ENCODE peak calls at places on chromosomes 6 and 20, in eight cellular contexts. M is astrocyte of the cerebellum, I is osteocyte, U is neural crest cell, J is fibroblast of mammary gland, X is AG04450, D is endothelial cell, P is sigmoid colon. L is an unnamed sample.

GRCh38 chr6:108699290-108700041 is 138.7 kb downstream of the FOXO3 start:
- DNase-seq in M (no peak), I (no peak), U (no peak), J (no peak), X (no peak), D (no peak), P (no peak), L (peak)

GRCh38 chr6:168363302-168363701 is 43.7 kb upstream of the DACT2 start:
- DNase-seq in M (no peak), I (no peak), U (no peak), J (no peak), X (no peak), D (no peak), P (peak), L (no peak)

GRCh38 chr20:34680586-34680985 is 3.7 kb upstream of the PIGU start:
- DNase-seq in M (no peak), I (no peak), U (no peak), J (peak), X (no peak), D (no peak), P (no peak), L (no peak)

GRCh38 chr20:46226602-46227001 is 81.7 kb downstream of the CDH22 start:
- DNase-seq in M (no peak), I (no peak), U (no peak), J (peak), X (no peak), D (no peak), P (no peak), L (no peak)

GRCh38 chr6:150994026-150994425 is 128.5 kb downstream of the MTHFD1L start:
- DNase-seq in M (no peak), I (no peak), U (no peak), J (no peak), X (no peak), D (no peak), P (no peak), L (no peak)

GRCh38 chr6:5205877-5206840 is 54.6 kb downstream of the LYRM4 start:
- DNase-seq in M (peak), I (no peak), U (no peak), J (no peak), X (no peak), D (no peak), P (peak), L (peak)

GRCh38 chr20:61719691-61720347 is 345.9 kb downstream of the TAF4 start:
- DNase-seq in M (no peak), I (no peak), U (no peak), J (no peak), X (no peak), D (no peak), P (no peak), L (no peak)

GRCh38 chr6:33985333-33985751 is 160.5 kb downstream of the GRM4 start:
- DNase-seq in M (no peak), I (peak), U (no peak), J (no peak), X (no peak), D (no peak), P (no peak), L (no peak)

GRCh38 chr20:25072226-25072811 is 9.6 kb downstream of the VSX1 start:
- DNase-seq in M (no peak), I (peak), U (no peak), J (no peak), X (no peak), D (peak), P (no peak), L (no peak)

GRCh38 chr6:4281341-4282293 is 146.2 kb upstream of the ECI2 start:
- DNase-seq in M (peak), I (no peak), U (peak), J (peak), X (no peak), D (peak), P (peak), L (peak)

GRCh38 chr20:47817573-47817972 is 32.3 kb upstream of the SULF2 start:
- DNase-seq in M (no peak), I (no peak), U (no peak), J (no peak), X (no peak), D (no peak), P (no peak), L (no peak)

GRCh38 chr6:104201557-104201956 is 658.2 kb downstream of the HACE1 start:
- DNase-seq in M (no peak), I (no peak), U (no peak), J (no peak), X (no peak), D (no peak), P (no peak), L (no peak)

GRCh38 chr6:6806793-6807518 is 218.4 kb downstream of the LY86 start:
- DNase-seq in M (no peak), I (no peak), U (no peak), J (no peak), X (no peak), D (no peak), P (peak), L (no peak)

GRCh38 chr6:167161895-167162467 is 4.2 kb upstream of the GPR31 start:
- DNase-seq in M (no peak), I (no peak), U (no peak), J (no peak), X (no peak), D (no peak), P (no peak), L (no peak)

GRCh38 chr20:58081842-58082241 is 146.6 kb downstream of the ANKRD60 start:
- DNase-seq in M (peak), I (no peak), U (no peak), J (peak), X (no peak), D (no peak), P (no peak), L (no peak)

GRCh38 chr6:85419046-85419759 is 30.7 kb upstream of the NT5E start:
- DNase-seq in M (no peak), I (no peak), U (no peak), J (no peak), X (no peak), D (no peak), P (no peak), L (no peak)

GRCh38 chr6:90222724-90223198 is 73.9 kb downstream of the BACH2 start:
- DNase-seq in M (no peak), I (no peak), U (no peak), J (peak), X (no peak), D (no peak), P (no peak), L (no peak)

GRCh38 chr6:116102856-116103255 is 2.2 kb downstream of the NT5DC1 start:
- DNase-seq in M (no peak), I (no peak), U (no peak), J (no peak), X (no peak), D (no peak), P (no peak), L (no peak)

GRCh38 chr6:131916847-131917246 is 34.3 kb downstream of the CCN2 start:
- DNase-seq in M (no peak), I (no peak), U (no peak), J (no peak), X (no peak), D (no peak), P (no peak), L (no peak)

GRCh38 chr20:24746351-24746685 is 202.8 kb upstream of the CST7 start:
- DNase-seq in M (no peak), I (peak), U (no peak), J (no peak), X (no peak), D (no peak), P (no peak), L (no peak)

GRCh38 chr6:33676416-33677152 is 34.9 kb downstream of the UQCC2 start:
- DNase-seq in M (no peak), I (no peak), U (no peak), J (no peak), X (no peak), D (no peak), P (no peak), L (no peak)

GRCh38 chr20:58233393-58233792 is 4.9 kb upstream of the ANKRD60 start:
- DNase-seq in M (no peak), I (peak), U (no peak), J (no peak), X (no peak), D (no peak), P (no peak), L (no peak)

GRCh38 chr6:138250513-138251247 is 32.4 kb upstream of the PBOV1 start:
- DNase-seq in M (peak), I (peak), U (no peak), J (peak), X (no peak), D (no peak), P (no peak), L (no peak)

GRCh38 chr6:88349511-88349910 is 183.4 kb upstream of the CNR1 start:
- DNase-seq in M (peak), I (no peak), U (no peak), J (peak), X (no peak), D (no peak), P (no peak), L (no peak)

GRCh38 chr20:52230406-52230805 is 38.8 kb upstream of the ZFP64 start:
- DNase-seq in M (no peak), I (no peak), U (no peak), J (peak), X (no peak), D (no peak), P (no peak), L (no peak)

GRCh38 chr6:160793652-160794051 is 91.6 kb downstream of the PLG start:
- DNase-seq in M (no peak), I (no peak), U (no peak), J (no peak), X (no peak), D (no peak), P (no peak), L (no peak)

GRCh38 chr6:113586966-113587699 is 270.0 kb upstream of the MARCKS start:
- DNase-seq in M (no peak), I (no peak), U (peak), J (no peak), X (no peak), D (no peak), P (no peak), L (no peak)

GRCh38 chr20:40009542-40009941 is 679.5 kb downstream of the MAFB start:
- DNase-seq in M (no peak), I (no peak), U (no peak), J (peak), X (no peak), D (no peak), P (no peak), L (no peak)

GRCh38 chr6:97963148-97963680 is 680.2 kb upstream of the MMS22L start:
- DNase-seq in M (peak), I (no peak), U (no peak), J (no peak), X (no peak), D (no peak), P (no peak), L (no peak)

GRCh38 chr6:38259736-38260135 is 380.0 kb downstream of the BTBD9 start:
- DNase-seq in M (no peak), I (no peak), U (no peak), J (peak), X (no peak), D (no peak), P (no peak), L (no peak)

GRCh38 chr20:35893942-35894341 is 60.4 kb downstream of the SCAND1 start:
- DNase-seq in M (no peak), I (no peak), U (no peak), J (no peak), X (no peak), D (no peak), P (no peak), L (no peak)

GRCh38 chr6:3323696-3324261 is 65.0 kb downstream of the PSMG4 start:
- DNase-seq in M (no peak), I (no peak), U (no peak), J (no peak), X (no peak), D (no peak), P (no peak), L (no peak)

GRCh38 chr6:35727206-35727934 is 9.5 kb upstream of the ARMC12 start:
- DNase-seq in M (no peak), I (peak), U (peak), J (peak), X (no peak), D (peak), P (peak), L (peak)

DNA sequence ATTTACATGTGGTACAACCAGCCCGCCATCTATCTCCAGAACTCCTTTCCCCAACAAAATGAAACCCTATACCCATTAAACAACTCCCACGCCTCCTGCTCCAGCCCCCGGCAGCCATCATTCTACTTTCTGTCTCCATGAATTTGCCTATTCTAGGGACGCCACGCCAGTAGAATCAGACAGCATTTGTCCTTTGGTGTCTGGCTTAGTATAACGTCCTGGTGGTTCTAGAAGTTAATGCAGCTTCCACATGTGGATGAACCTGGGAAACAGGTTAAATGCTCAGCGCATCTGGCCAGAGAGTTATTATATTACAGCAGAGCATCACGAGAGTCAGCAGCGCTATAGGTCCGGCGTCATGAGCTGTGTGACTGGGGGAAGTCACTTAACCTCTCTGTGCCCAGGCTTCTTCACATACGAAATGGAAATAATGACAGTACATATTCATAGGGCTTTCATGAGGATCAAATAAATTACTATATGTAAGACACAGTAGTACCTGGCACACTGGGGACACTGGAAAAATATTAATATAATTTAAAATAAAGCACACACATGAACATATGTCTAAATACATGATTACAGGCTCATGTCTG is 178.7 kb upstream of the TAB2 start:
- DNase-seq in M (no peak), I (no peak), U (no peak), J (no peak), X (no peak), D (no peak), P (no peak), L (no peak)
- TF ChIP-seq CTCF in M (no peak), I (no peak), U (peak), J (no peak), X (no peak), D (peak), P (no peak), L (no peak)

GRCh38 chr6:93017626-93018025 is 401.7 kb downstream of the EPHA7 start:
- DNase-seq in M (no peak), I (no peak), U (no peak), J (no peak), X (no peak), D (no peak), P (no peak), L (no peak)
- TF ChIP-seq CTCF in M (no peak), I (no peak), U (no peak), J (no peak), X (no peak), D (no peak), P (no peak), L (no peak)

GRCh38 chr6:51531623-51532022 is 555.8 kb downstream of the PKHD1 start:
- DNase-seq in M (no peak), I (no peak), U (no peak), J (no peak), X (no peak), D (no peak), P (no peak), L (no peak)
- TF ChIP-seq CTCF in M (no peak), I (peak), U (no peak), J (no peak), X (no peak), D (no peak), P (no peak), L (no peak)

DNA sequence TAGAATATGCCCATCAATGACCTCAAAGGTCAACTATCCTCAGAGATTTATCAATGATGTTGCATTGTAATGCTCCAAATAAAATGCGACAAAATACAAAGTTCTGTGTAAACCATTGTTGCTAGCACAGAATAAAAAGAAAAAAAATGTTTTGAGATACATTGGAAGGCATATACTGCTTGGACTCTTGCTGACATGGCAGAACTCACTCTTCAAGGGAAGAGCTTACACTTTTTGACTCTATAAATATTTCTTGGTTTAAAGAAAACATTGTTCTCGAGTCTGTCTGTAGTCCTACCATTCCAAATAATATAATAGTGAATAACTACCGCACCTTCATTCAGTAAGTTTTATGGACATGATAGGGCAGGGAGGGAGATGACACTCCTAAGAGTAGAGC is 178.7 kb upstream of the RSPO3 start:
- DNase-seq in M (no peak), I (no peak), U (no peak), J (no peak), X (no peak), D (no peak), P (no peak), L (no peak)
- TF ChIP-seq CTCF in M (no peak), I (no peak), U (no peak), J (no peak), X (no peak), D (no peak), P (no peak), L (no peak)

GRCh38 chr20:44598413-44599290 is 16.3 kb downstream of the PKIG start:
- DNase-seq in M (no peak), I (no peak), U (no peak), J (no peak), X (no peak), D (no peak), P (no peak), L (no peak)
- TF ChIP-seq CTCF in M (peak), I (peak), U (no peak), J (no peak), X (peak), D (peak), P (peak), L (no peak)

DNA sequence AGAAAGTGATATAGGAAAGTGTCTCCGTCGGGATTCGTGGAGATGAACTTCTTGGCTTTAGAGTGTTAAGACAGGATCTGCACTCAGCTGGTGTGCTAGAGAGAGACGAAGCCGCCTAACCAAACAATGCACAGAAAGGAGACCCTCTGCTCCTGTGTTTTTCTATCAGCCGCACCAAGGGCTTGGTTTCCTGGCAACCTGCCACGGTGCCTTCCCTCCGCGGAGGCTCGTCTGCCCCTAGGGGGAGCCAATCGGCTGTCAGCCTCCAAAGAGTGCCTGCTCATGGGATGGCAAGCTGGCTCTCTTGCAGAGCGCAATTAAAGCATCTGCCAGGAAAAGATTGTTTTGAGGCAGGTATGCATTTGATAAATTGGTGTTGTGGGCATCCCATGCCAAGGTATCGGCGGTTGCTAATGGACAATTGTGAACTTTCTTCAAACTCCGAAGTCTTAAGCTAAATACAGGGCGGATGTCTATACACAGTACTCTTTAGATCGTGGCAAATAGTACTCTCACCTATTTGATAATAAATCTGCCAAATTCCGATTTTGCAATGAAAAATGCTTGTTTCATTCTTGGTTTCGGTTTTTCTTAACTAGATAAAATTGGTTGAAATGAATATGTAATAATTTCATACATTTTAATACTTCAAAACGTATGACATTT is 603.3 kb downstream of the RNF144B start:
- DNase-seq in M (no peak), I (peak), U (peak), J (peak), X (no peak), D (peak), P (peak), L (peak)
- TF ChIP-seq CTCF in M (peak), I (peak), U (peak), J (peak), X (peak), D (peak), P (peak), L (peak)

GRCh38 chr20:33576432-33576883 is 85.7 kb upstream of the C20orf144 start:
- DNase-seq in M (no peak), I (no peak), U (no peak), J (no peak), X (no peak), D (no peak), P (no peak), L (no peak)
- TF ChIP-seq CTCF in M (no peak), I (no peak), U (no peak), J (no peak), X (peak), D (no peak), P (no peak), L (no peak)

GRCh38 chr6:147382945-147383554 is 125.4 kb upstream of the SAMD5 start:
- DNase-seq in M (peak), I (no peak), U (no peak), J (peak), X (no peak), D (no peak), P (no peak), L (no peak)
- TF ChIP-seq CTCF in M (peak), I (peak), U (peak), J (peak), X (peak), D (peak), P (peak), L (peak)

GRCh38 chr6:129817821-129818220 is 43.3 kb downstream of the TMEM244 start:
- DNase-seq in M (no peak), I (no peak), U (no peak), J (no peak), X (no peak), D (no peak), P (no peak), L (no peak)
- TF ChIP-seq CTCF in M (no peak), I (no peak), U (no peak), J (no peak), X (no peak), D (no peak), P (no peak), L (no peak)